ENCODE peak calls at places on chromosome 7, in eight cellular contexts. A, G, C, P, K, R, L and H are unnamed samples.

GRCh38 chr7:114789161-114789560 is 132.7 kb upstream of the MDFIC start:
- DNase-seq in K (no peak), R (no peak), P (no peak), L (no peak), G (peak; percentile 29), C (no peak), A (peak; percentile 51), H (no peak)

GRCh38 chr7:128155100-128155763 is 85.8 kb upstream of the LEP start:
- DNase-seq in R (peak; percentile 28), P (no peak), A (no peak), C (no peak), K (no peak), L (no peak), G (no peak), H (no peak)

GRCh38 chr7:21253740-21254687 is 173.9 kb upstream of the SP4 start:
- DNase-seq in L (no peak), P (peak; percentile 85), C (peak; percentile 25), R (peak; percentile 94), K (peak; percentile 69), G (peak; percentile 57), A (peak; percentile 26), H (peak; percentile 1)

GRCh38 chr7:18555120-18555519 is 59.6 kb downstream of the HDAC9 start:
- DNase-seq in L (no peak), R (no peak), C (no peak), G (no peak), K (no peak), A (peak; percentile 17), P (no peak), H (peak; percentile 82)

GRCh38 chr7:92834661-92835139 is 1.7 kb downstream of the CDK6 start:
- DNase-seq in G (no peak), A (no peak), L (peak; percentile 74), K (peak; percentile 10), R (peak; percentile 75), P (peak; percentile 41), C (peak; percentile 36), H (no peak)

GRCh38 chr7:38178695-38179344 is 775 bp downstream of the STARD3NL start:
- DNase-seq in R (no peak), K (no peak), P (peak; percentile 12), A (peak; percentile 54), G (peak; percentile 54), L (no peak), C (no peak), H (peak; percentile 49)

GRCh38 chr7:80151274-80151665 is 16.6 kb downstream of the GNAI1 start:
- DNase-seq in C (no peak), L (no peak), R (no peak), A (peak; percentile 57), P (no peak), K (no peak), G (peak; percentile 50), H (no peak)

GRCh38 chr7:158377800-158378623 is 209.6 kb downstream of the PTPRN2 start:
- DNase-seq in R (no peak), C (no peak), G (no peak), L (peak; percentile 49), A (no peak), P (no peak), K (no peak), H (peak; percentile 72)

GRCh38 chr7:20030417-20030816 is 186.8 kb downstream of the MACC1 start:
- DNase-seq in L (no peak), G (no peak), K (no peak), R (no peak), A (no peak), C (no peak), P (no peak), H (no peak)

GRCh38 chr7:116229359-116229758 is 19.0 kb downstream of the TES start:
- DNase-seq in A (no peak), R (no peak), G (no peak), L (no peak), C (no peak), K (no peak), P (no peak), H (no peak)

GRCh38 chr7:6092953-6093354 is 61.8 kb downstream of the ANKRD61 start:
- DNase-seq in R (no peak), C (no peak), L (no peak), K (no peak), P (no peak), A (no peak), G (no peak), H (no peak)

GRCh38 chr7:363626-364025 is 73.7 kb downstream of the FOXL3 start:
- DNase-seq in A (no peak), K (no peak), C (no peak), R (no peak), L (peak; percentile 33), G (no peak), P (no peak), H (no peak)

GRCh38 chr7:5673125-5673524 is 108.3 kb downstream of the RNF216 start:
- DNase-seq in P (no peak), C (no peak), R (no peak), L (no peak), K (no peak), G (no peak), A (no peak), H (peak; percentile 36)

GRCh38 chr7:20831451-20831850 is 44.8 kb upstream of the SP8 start:
- DNase-seq in R (no peak), P (no peak), K (no peak), C (no peak), G (no peak), L (no peak), A (no peak), H (no peak)

GRCh38 chr7:70837589-70837988 is 294.4 kb upstream of the GALNT17 start:
- DNase-seq in K (no peak), R (no peak), L (no peak), G (no peak), P (no peak), A (no peak), C (no peak), H (no peak)

GRCh38 chr7:124898523-124898922 is 31.1 kb downstream of the POT1 start:
- DNase-seq in K (no peak), C (no peak), L (no peak), A (peak; percentile 6), R (no peak), G (no peak), P (no peak), H (no peak)

GRCh38 chr7:155412416-155413253 is 45.3 kb upstream of the EN2 start:
- DNase-seq in R (peak; percentile 89), A (peak; percentile 6), P (peak; percentile 56), G (no peak), L (peak; percentile 70), K (peak; percentile 10), C (peak; percentile 78), H (peak; percentile 97)

GRCh38 chr7:8511810-8512209 is 78.4 kb downstream of the NXPH1 start:
- DNase-seq in C (no peak), G (no peak), A (no peak), K (no peak), L (no peak), R (no peak), P (no peak), H (no peak)

DNA sequence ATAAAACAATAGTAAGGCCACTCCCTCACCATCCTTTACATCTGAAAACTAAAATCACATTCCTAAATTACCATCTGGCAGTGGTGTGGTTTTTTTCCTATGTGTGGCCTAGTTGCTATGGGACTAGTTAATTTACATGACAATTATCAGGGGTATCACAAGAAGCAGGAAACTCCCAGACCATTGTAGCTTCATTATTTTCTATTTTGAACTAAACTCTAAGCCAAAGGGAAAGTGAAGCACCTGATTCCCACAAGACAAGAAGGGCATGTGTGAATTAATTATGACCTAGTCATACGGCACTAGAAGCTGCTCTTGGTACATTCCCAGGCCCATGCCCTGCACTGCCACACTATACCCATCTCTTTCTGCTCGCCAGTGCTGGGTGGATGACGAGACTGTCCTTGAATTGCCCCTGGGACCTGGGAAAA is 103.4 kb downstream of the ATXN7L1 start:
- DNase-seq in A (no peak), L (no peak), C (no peak), R (peak; percentile 93), G (no peak), K (no peak), P (no peak), H (no peak)
- H3K4me1 ChIP-seq in A (peaks cover 32% of the 10 kb centered on the region), L (no peaks in the 10 kb centered on the region), C (peaks cover 41% of the 10 kb centered on the region), R (peaks cover 60% of the 10 kb centered on the region), G (peaks cover 43% of the 10 kb centered on the region), K (no peaks in the 10 kb centered on the region), P (peaks cover 43% of the 10 kb centered on the region), H (peaks cover 34% of the 10 kb centered on the region)

DNA sequence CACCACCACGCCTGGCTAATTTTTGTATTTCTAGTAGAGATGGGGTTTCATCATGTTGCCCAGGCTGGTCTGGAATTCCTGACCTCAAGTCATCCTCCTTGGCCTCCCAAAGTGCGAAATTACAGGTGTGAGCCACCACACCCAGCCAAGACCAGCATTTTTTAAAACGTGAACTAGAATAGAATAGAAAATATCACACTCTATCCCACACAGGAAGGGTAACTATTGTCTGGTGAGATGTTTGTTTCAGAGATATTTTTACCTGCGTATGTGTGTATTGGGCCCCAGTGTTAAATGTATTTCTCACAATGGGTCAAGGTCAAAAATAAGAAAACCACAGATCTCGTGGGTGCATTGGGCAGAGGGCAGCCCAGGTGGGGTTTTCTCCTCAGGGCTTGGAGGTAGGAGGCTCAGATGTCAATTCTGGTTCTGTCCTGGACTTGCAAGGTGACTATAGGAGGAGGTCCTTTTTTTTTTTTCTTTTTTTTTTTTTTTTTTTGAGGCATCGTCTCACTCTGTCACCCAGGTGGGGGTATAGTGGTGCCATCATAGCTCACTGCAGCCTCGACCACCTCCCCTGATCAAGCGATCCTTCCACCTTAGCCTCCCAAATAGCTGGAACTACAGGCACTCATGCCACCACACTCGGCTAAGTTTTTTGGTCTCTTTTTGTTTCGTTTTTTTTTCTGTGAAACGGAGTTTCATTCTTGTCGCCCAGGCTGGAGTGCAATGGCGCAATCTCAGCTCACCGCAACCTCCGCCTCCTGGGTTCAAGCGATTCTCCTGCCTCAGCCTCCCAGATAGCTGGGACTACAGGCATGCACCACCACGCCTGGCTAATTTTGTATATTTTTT is 19.0 kb downstream of the SH2B2 start:
- DNase-seq in C (no peak), A (no peak), G (no peak), P (no peak), K (no peak), L (no peak), R (no peak), H (no peak)
- H3K4me3 ChIP-seq in C (no peak overlapping the region), A (no peak overlapping the region), G (no peak overlapping the region), P (no peak overlapping the region), K (no peak overlapping the region), L (no peak overlapping the region), R (no peak overlapping the region), H (no peak overlapping the region)

GRCh38 chr7:77353911-77354310 is 62.2 kb downstream of the GSAP start:
- DNase-seq in P (no peak), A (no peak), R (no peak), L (no peak), K (no peak), C (no peak), G (no peak), H (peak; percentile 19)
- H3K4me1 ChIP-seq in P (peaks cover 12% of the 10 kb centered on the region), A (peaks cover 6% of the 10 kb centered on the region), R (peaks cover 19% of the 10 kb centered on the region), L (no peaks in the 10 kb centered on the region), K (no peaks in the 10 kb centered on the region), C (peaks cover 4% of the 10 kb centered on the region), G (no peaks in the 10 kb centered on the region), H (peaks cover 1% of the 10 kb centered on the region)

DNA sequence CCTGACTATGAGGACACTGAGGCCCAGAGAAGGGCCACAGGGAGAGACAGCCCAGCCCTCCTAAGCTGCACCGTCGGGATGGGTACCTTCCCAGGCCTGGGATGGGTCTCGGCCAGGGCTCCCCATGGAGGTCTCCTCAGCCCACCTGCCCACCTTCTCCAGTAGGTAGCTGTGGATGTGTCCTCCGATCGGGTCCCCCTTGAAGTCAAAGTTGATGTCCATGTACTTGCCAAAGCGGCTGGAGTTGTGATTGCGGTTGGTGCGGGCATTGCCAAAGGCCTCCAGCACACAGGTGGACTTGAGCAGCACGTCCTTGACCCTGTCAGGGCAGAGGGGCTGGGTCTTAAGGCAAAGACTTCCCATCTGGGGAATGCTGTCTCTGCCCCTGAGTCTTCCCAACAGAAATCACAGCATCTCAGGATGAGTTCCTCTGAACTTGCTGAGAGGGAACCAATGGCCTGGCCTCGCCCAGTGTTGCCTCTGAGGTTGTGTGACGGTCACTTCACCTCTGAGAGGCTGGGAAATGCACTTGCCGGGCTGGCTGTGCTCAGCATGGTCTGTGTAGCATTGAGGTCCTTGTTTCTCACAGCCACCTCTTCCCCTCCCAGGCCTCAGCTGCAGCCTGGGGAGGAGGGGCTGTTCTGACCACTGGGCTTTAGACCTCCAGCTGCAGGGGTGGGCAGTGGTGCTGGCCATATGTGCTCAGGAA is 3.3 kb downstream of the MYO1G start:
- DNase-seq in R (no peak), K (no peak), A (no peak), C (no peak), L (no peak), P (no peak), G (no peak), H (no peak)
- H3K4me3 ChIP-seq in R (no peak overlapping the region), K (no peak overlapping the region), A (no peak overlapping the region), C (no peak overlapping the region), L (no peak overlapping the region), P (no peak overlapping the region), G (no peak overlapping the region), H (no peak overlapping the region)